ENCODE peak calls at places on chromosomes 3 and 15, in eight cellular contexts. One of them, this sample, is unnamed. For H3K4me1, the result is how much of the 10 kb centered on the place peaks cover.

GRCh38 chr15:63560741-63561448 is 36.3 kb upstream of the FBXL22 start:
- DNase-seq in CD4-positive, CD25-positive, alpha-beta regulatory T cell: peak
- DNase-seq in lower lobe of right lung: no peak
- DNase-seq in tibial nerve: no peak
- DNase-seq in tibial artery: no peak
- DNase-seq in CD8-positive, alpha-beta memory T cell: no peak
- DNase-seq in CD8-positive, alpha-beta T cell: no peak
- DNase-seq in upper lobe of right lung: no peak
- DNase-seq in this sample: no peak

GRCh38 chr3:7637694-7638093 is 776.8 kb downstream of the GRM7 start:
- DNase-seq in CD4-positive, CD25-positive, alpha-beta regulatory T cell: no peak
- DNase-seq in CD8-positive, alpha-beta T cell: no peak
- DNase-seq in tibial artery: no peak
- DNase-seq in upper lobe of right lung: no peak
- DNase-seq in lower lobe of right lung: no peak
- DNase-seq in tibial nerve: no peak
- DNase-seq in CD8-positive, alpha-beta memory T cell: no peak
- DNase-seq in this sample: no peak

GRCh38 chr3:51891242-51892039 is 11.7 kb downstream of the IQCF1 start:
- DNase-seq in tibial nerve: no peak
- DNase-seq in CD4-positive, CD25-positive, alpha-beta regulatory T cell: no peak
- DNase-seq in tibial artery: no peak
- DNase-seq in lower lobe of right lung: no peak
- DNase-seq in upper lobe of right lung: no peak
- DNase-seq in CD8-positive, alpha-beta memory T cell: no peak
- DNase-seq in CD8-positive, alpha-beta T cell: no peak
- DNase-seq in this sample: no peak

GRCh38 chr15:60982249-60982932 is 246.7 kb downstream of the RORA start:
- DNase-seq in tibial nerve: no peak
- DNase-seq in CD8-positive, alpha-beta memory T cell: no peak
- DNase-seq in lower lobe of right lung: no peak
- DNase-seq in CD8-positive, alpha-beta T cell: no peak
- DNase-seq in CD4-positive, CD25-positive, alpha-beta regulatory T cell: no peak
- DNase-seq in upper lobe of right lung: no peak
- DNase-seq in tibial artery: no peak
- DNase-seq in this sample: no peak

GRCh38 chr15:31083394-31083790 is 18.1 kb downstream of the TRPM1 start:
- DNase-seq in upper lobe of right lung: no peak
- DNase-seq in tibial nerve: no peak
- DNase-seq in CD8-positive, alpha-beta T cell: no peak
- DNase-seq in CD8-positive, alpha-beta memory T cell: no peak
- DNase-seq in CD4-positive, CD25-positive, alpha-beta regulatory T cell: no peak
- DNase-seq in tibial artery: no peak
- DNase-seq in lower lobe of right lung: peak
- DNase-seq in this sample: no peak

GRCh38 chr15:67836477-67836876 is 3.4 kb downstream of the RNU6-1 start:
- DNase-seq in CD4-positive, CD25-positive, alpha-beta regulatory T cell: peak
- DNase-seq in tibial artery: peak
- DNase-seq in CD8-positive, alpha-beta T cell: peak
- DNase-seq in tibial nerve: no peak
- DNase-seq in CD8-positive, alpha-beta memory T cell: no peak
- DNase-seq in upper lobe of right lung: no peak
- DNase-seq in lower lobe of right lung: no peak
- DNase-seq in this sample: no peak

GRCh38 chr3:65402597-65402996 is 636.1 kb downstream of the MAGI1 start:
- DNase-seq in tibial nerve: no peak
- DNase-seq in upper lobe of right lung: no peak
- DNase-seq in CD8-positive, alpha-beta memory T cell: no peak
- DNase-seq in CD4-positive, CD25-positive, alpha-beta regulatory T cell: no peak
- DNase-seq in CD8-positive, alpha-beta T cell: no peak
- DNase-seq in lower lobe of right lung: no peak
- DNase-seq in tibial artery: no peak
- DNase-seq in this sample: no peak

GRCh38 chr3:134517796-134518195 is 31.9 kb downstream of the CEP63 start:
- DNase-seq in upper lobe of right lung: no peak
- DNase-seq in CD4-positive, CD25-positive, alpha-beta regulatory T cell: no peak
- DNase-seq in CD8-positive, alpha-beta T cell: no peak
- DNase-seq in lower lobe of right lung: no peak
- DNase-seq in tibial artery: no peak
- DNase-seq in CD8-positive, alpha-beta memory T cell: no peak
- DNase-seq in tibial nerve: no peak
- DNase-seq in this sample: no peak

GRCh38 chr3:37072892-37073291 is 79.6 kb downstream of the MLH1 start:
- DNase-seq in lower lobe of right lung: no peak
- DNase-seq in CD8-positive, alpha-beta T cell: no peak
- DNase-seq in CD4-positive, CD25-positive, alpha-beta regulatory T cell: no peak
- DNase-seq in tibial artery: no peak
- DNase-seq in CD8-positive, alpha-beta memory T cell: no peak
- DNase-seq in upper lobe of right lung: no peak
- DNase-seq in tibial nerve: no peak
- DNase-seq in this sample: no peak

GRCh38 chr15:56249080-56249479 is 5.4 kb upstream of the RFX7 start:
- DNase-seq in upper lobe of right lung: no peak
- DNase-seq in lower lobe of right lung: no peak
- DNase-seq in CD8-positive, alpha-beta T cell: no peak
- DNase-seq in tibial nerve: no peak
- DNase-seq in CD8-positive, alpha-beta memory T cell: no peak
- DNase-seq in tibial artery: no peak
- DNase-seq in CD4-positive, CD25-positive, alpha-beta regulatory T cell: no peak
- DNase-seq in this sample: no peak

GRCh38 chr3:133988631-133989161 is 41.0 kb downstream of the SLCO2A1 start:
- DNase-seq in tibial artery: no peak
- DNase-seq in lower lobe of right lung: no peak
- DNase-seq in upper lobe of right lung: no peak
- DNase-seq in tibial nerve: no peak
- DNase-seq in CD8-positive, alpha-beta memory T cell: no peak
- DNase-seq in CD8-positive, alpha-beta T cell: no peak
- DNase-seq in CD4-positive, CD25-positive, alpha-beta regulatory T cell: peak
- DNase-seq in this sample: no peak

GRCh38 chr15:41917767-41918430 is 24.0 kb upstream of the SPTBN5 start:
- DNase-seq in CD8-positive, alpha-beta T cell: no peak
- DNase-seq in tibial artery: peak
- DNase-seq in CD4-positive, CD25-positive, alpha-beta regulatory T cell: no peak
- DNase-seq in tibial nerve: no peak
- DNase-seq in CD8-positive, alpha-beta memory T cell: no peak
- DNase-seq in upper lobe of right lung: peak
- DNase-seq in lower lobe of right lung: no peak
- DNase-seq in this sample: no peak

GRCh38 chr15:40087095-40087805 is 21.4 kb downstream of the BMF start:
- DNase-seq in lower lobe of right lung: no peak
- DNase-seq in CD4-positive, CD25-positive, alpha-beta regulatory T cell: no peak
- DNase-seq in tibial nerve: no peak
- DNase-seq in tibial artery: peak
- DNase-seq in CD8-positive, alpha-beta memory T cell: no peak
- DNase-seq in CD8-positive, alpha-beta T cell: no peak
- DNase-seq in upper lobe of right lung: peak
- DNase-seq in this sample: no peak

GRCh38 chr15:33706173-33706572 is 262.1 kb upstream of the CHRM5 start:
- DNase-seq in tibial nerve: no peak
- DNase-seq in CD8-positive, alpha-beta memory T cell: no peak
- DNase-seq in lower lobe of right lung: no peak
- DNase-seq in tibial artery: no peak
- DNase-seq in CD4-positive, CD25-positive, alpha-beta regulatory T cell: no peak
- DNase-seq in upper lobe of right lung: no peak
- DNase-seq in CD8-positive, alpha-beta T cell: no peak
- DNase-seq in this sample: no peak

GRCh38 chr3:143478124-143478693 is 358.6 kb downstream of the CHST2 start:
- DNase-seq in lower lobe of right lung: no peak
- DNase-seq in tibial artery: no peak
- DNase-seq in CD8-positive, alpha-beta T cell: no peak
- DNase-seq in CD4-positive, CD25-positive, alpha-beta regulatory T cell: no peak
- DNase-seq in upper lobe of right lung: no peak
- DNase-seq in tibial nerve: no peak
- DNase-seq in CD8-positive, alpha-beta memory T cell: no peak
- DNase-seq in this sample: no peak

GRCh38 chr3:197854596-197855343 is 63.7 kb downstream of the LRCH3 start:
- DNase-seq in CD4-positive, CD25-positive, alpha-beta regulatory T cell: no peak
- DNase-seq in tibial nerve: no peak
- DNase-seq in tibial artery: no peak
- DNase-seq in lower lobe of right lung: no peak
- DNase-seq in CD8-positive, alpha-beta memory T cell: no peak
- DNase-seq in upper lobe of right lung: no peak
- DNase-seq in CD8-positive, alpha-beta T cell: no peak
- DNase-seq in this sample: no peak

GRCh38 chr3:184389935-184390528 is 10.2 kb downstream of the CHRD start:
- DNase-seq in upper lobe of right lung: no peak
- DNase-seq in tibial artery: no peak
- DNase-seq in CD8-positive, alpha-beta T cell: no peak
- DNase-seq in CD4-positive, CD25-positive, alpha-beta regulatory T cell: no peak
- DNase-seq in lower lobe of right lung: no peak
- DNase-seq in tibial nerve: no peak
- DNase-seq in CD8-positive, alpha-beta memory T cell: no peak
- DNase-seq in this sample: no peak

GRCh38 chr15:68667800-68668625 is 89.2 kb downstream of the CORO2B start:
- DNase-seq in upper lobe of right lung: peak
- DNase-seq in CD4-positive, CD25-positive, alpha-beta regulatory T cell: no peak
- DNase-seq in CD8-positive, alpha-beta T cell: no peak
- DNase-seq in lower lobe of right lung: no peak
- DNase-seq in tibial nerve: no peak
- DNase-seq in CD8-positive, alpha-beta memory T cell: no peak
- DNase-seq in tibial artery: peak
- DNase-seq in this sample: no peak

GRCh38 chr15:95684126-95684525 is 646.4 kb upstream of the NR2F2 start:
- DNase-seq in upper lobe of right lung: no peak
- DNase-seq in tibial nerve: no peak
- DNase-seq in lower lobe of right lung: no peak
- DNase-seq in CD4-positive, CD25-positive, alpha-beta regulatory T cell: no peak
- DNase-seq in CD8-positive, alpha-beta memory T cell: no peak
- DNase-seq in CD8-positive, alpha-beta T cell: no peak
- DNase-seq in tibial artery: no peak
- DNase-seq in this sample: no peak

GRCh38 chr3:169668081-169668956 is 4.8 kb upstream of the MECOM start:
- DNase-seq in upper lobe of right lung: peak
- DNase-seq in CD8-positive, alpha-beta memory T cell: no peak
- DNase-seq in CD4-positive, CD25-positive, alpha-beta regulatory T cell: no peak
- DNase-seq in tibial nerve: no peak
- DNase-seq in CD8-positive, alpha-beta T cell: no peak
- DNase-seq in tibial artery: no peak
- DNase-seq in lower lobe of right lung: peak
- DNase-seq in this sample: no peak

DNA sequence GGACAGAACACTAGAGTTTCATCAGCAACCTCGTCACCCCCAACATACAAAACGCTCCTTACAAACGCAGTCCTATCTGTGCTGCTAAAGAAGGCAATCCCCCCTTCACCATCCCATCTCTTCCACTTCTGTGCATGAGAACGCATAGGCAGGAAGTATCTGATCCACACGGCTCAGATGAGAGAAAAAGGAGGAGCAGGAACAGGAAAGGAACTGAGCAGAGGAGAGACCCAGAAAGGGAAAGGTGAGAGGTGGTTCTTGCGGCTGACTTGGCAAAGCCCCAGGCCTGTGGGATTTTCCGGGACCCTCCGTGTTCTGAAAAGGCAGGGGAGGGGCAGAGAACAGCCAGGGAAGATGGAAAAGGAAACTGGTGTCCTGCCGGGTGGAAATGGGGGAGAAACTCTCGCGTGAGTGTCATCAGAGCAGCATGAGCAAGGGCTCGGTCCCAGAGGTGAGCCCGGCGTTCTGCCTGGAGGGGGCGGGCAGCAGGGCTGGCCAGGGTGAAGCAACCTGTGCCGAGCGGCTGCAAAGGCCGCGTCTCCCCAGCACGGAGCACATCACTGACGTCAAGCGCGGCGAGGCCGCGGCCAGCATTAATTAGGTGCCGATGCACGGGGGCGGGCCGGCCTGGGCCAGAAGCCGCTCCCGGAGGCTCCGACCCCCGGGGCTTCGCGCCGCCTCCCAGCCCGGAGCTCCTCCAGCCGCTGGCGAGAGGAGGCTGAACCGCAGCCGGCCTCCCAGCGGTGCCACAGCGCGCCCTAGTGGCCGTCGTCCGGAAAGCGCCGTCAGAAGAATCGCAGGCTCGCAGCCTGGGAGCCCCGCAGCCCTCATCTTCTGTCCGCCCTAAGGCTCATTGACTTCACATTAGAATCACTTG is 35.8 kb downstream of the CPN2 start:
- DNase-seq in tibial artery: peak
- DNase-seq in CD8-positive, alpha-beta T cell: peak
- DNase-seq in tibial nerve: peak
- DNase-seq in upper lobe of right lung: peak
- DNase-seq in CD4-positive, CD25-positive, alpha-beta regulatory T cell: peak
- DNase-seq in lower lobe of right lung: peak
- DNase-seq in CD8-positive, alpha-beta memory T cell: peak
- DNase-seq in this sample: peak
- H3K4me1 ChIP-seq in tibial artery: under half
- H3K4me1 ChIP-seq in CD8-positive, alpha-beta T cell: under half
- H3K4me1 ChIP-seq in tibial nerve: under half
- H3K4me1 ChIP-seq in upper lobe of right lung: under half
- H3K4me1 ChIP-seq in CD4-positive, CD25-positive, alpha-beta regulatory T cell: under half
- H3K4me1 ChIP-seq in lower lobe of right lung: under half
- H3K4me1 ChIP-seq in CD8-positive, alpha-beta memory T cell: under half
- H3K4me1 ChIP-seq in this sample: under half

GRCh38 chr3:15329058-15330005 is 3.1 kb downstream of the SH3BP5 start:
- DNase-seq in upper lobe of right lung: no peak
- DNase-seq in lower lobe of right lung: no peak
- DNase-seq in CD8-positive, alpha-beta memory T cell: no peak
- DNase-seq in tibial artery: no peak
- DNase-seq in tibial nerve: no peak
- DNase-seq in CD8-positive, alpha-beta T cell: no peak
- DNase-seq in CD4-positive, CD25-positive, alpha-beta regulatory T cell: no peak
- DNase-seq in this sample: no peak
- H3K4me1 ChIP-seq in upper lobe of right lung: under half
- H3K4me1 ChIP-seq in lower lobe of right lung: half or more
- H3K4me1 ChIP-seq in CD8-positive, alpha-beta memory T cell: half or more
- H3K4me1 ChIP-seq in tibial artery: under half
- H3K4me1 ChIP-seq in tibial nerve: under half
- H3K4me1 ChIP-seq in CD8-positive, alpha-beta T cell: under half
- H3K4me1 ChIP-seq in CD4-positive, CD25-positive, alpha-beta regulatory T cell: half or more
- H3K4me1 ChIP-seq in this sample: under half

GRCh38 chr15:80523746-80524145 is 119.6 kb downstream of the ARNT2 start:
- DNase-seq in CD4-positive, CD25-positive, alpha-beta regulatory T cell: no peak
- DNase-seq in tibial nerve: no peak
- DNase-seq in tibial artery: no peak
- DNase-seq in CD8-positive, alpha-beta memory T cell: no peak
- DNase-seq in upper lobe of right lung: no peak
- DNase-seq in lower lobe of right lung: no peak
- DNase-seq in CD8-positive, alpha-beta T cell: no peak
- DNase-seq in this sample: no peak
- H3K4me1 ChIP-seq in CD4-positive, CD25-positive, alpha-beta regulatory T cell: under half
- H3K4me1 ChIP-seq in tibial nerve: under half
- H3K4me1 ChIP-seq in tibial artery: under half
- H3K4me1 ChIP-seq in CD8-positive, alpha-beta memory T cell: under half
- H3K4me1 ChIP-seq in upper lobe of right lung: under half
- H3K4me1 ChIP-seq in lower lobe of right lung: under half
- H3K4me1 ChIP-seq in CD8-positive, alpha-beta T cell: under half
- H3K4me1 ChIP-seq in this sample: under half

DNA sequence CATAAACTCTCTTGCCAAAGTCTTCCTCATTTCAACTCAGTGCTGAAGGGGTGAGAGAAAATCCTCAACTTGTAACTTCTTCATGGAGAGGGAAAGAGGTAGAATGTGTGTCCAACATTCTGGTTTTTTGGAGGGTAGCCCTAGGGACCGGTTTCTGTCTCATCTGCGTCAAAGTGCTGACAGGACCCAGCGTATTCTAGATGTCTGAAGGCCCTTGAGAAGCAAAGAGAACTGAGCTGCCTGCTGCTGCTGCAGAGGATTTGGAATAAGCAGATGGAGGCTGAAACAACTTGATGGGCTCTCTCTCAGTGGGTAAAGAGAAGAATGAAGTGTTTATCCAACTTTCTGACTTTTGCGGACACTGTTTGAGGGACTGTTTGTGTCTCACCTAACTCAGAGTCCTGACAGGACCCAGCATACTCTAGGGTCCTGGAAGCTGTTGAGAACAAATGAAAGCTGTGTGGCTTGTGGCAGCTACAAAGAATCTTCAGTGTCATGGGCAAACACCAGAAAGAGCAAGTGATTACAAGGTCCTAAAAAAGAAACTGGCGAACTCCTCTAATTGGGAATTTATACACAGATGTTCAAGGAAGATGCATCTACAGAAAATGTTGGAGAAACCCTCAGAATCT is 174.4 kb downstream of the SI start:
- DNase-seq in tibial artery: no peak
- DNase-seq in lower lobe of right lung: no peak
- DNase-seq in upper lobe of right lung: no peak
- DNase-seq in CD4-positive, CD25-positive, alpha-beta regulatory T cell: no peak
- DNase-seq in tibial nerve: no peak
- DNase-seq in CD8-positive, alpha-beta T cell: no peak
- DNase-seq in CD8-positive, alpha-beta memory T cell: no peak
- DNase-seq in this sample: no peak
- H3K4me1 ChIP-seq in tibial artery: under half
- H3K4me1 ChIP-seq in lower lobe of right lung: under half
- H3K4me1 ChIP-seq in upper lobe of right lung: under half
- H3K4me1 ChIP-seq in CD4-positive, CD25-positive, alpha-beta regulatory T cell: under half
- H3K4me1 ChIP-seq in tibial nerve: under half
- H3K4me1 ChIP-seq in CD8-positive, alpha-beta T cell: under half
- H3K4me1 ChIP-seq in CD8-positive, alpha-beta memory T cell: under half
- H3K4me1 ChIP-seq in this sample: under half